ENCODE peak calls at places on chromosomes 7 and 10, in five cellular contexts. One of them, this sample, is unnamed.

GRCh38 chr7:123622660-123623386 is 21.2 kb downstream of the ASB15 start:
- DNase-seq in stomach: no peak
- DNase-seq in GM12878: no peak
- DNase-seq in HCT116: no peak
- DNase-seq in transverse colon: peak
- DNase-seq in this sample: no peak

GRCh38 chr7:33733865-33734650 is 171.3 kb upstream of the BMPER start:
- DNase-seq in transverse colon: peak
- DNase-seq in HCT116: no peak
- DNase-seq in stomach: peak
- DNase-seq in GM12878: no peak
- DNase-seq in this sample: no peak

GRCh38 chr10:86244296-86244695 is 122.3 kb downstream of the GRID1 start:
- DNase-seq in HCT116: no peak
- DNase-seq in stomach: no peak
- DNase-seq in GM12878: no peak
- DNase-seq in transverse colon: no peak
- DNase-seq in this sample: no peak

GRCh38 chr7:149720372-149721083 is 52.9 kb downstream of the ZNF467 start:
- DNase-seq in HCT116: no peak
- DNase-seq in stomach: peak
- DNase-seq in transverse colon: no peak
- DNase-seq in GM12878: no peak
- DNase-seq in this sample: no peak

GRCh38 chr10:5817322-5818047 is 4.3 kb upstream of the GDI2 start:
- DNase-seq in transverse colon: no peak
- DNase-seq in HCT116: no peak
- DNase-seq in GM12878: peak
- DNase-seq in stomach: no peak
- DNase-seq in this sample: no peak

GRCh38 chr7:47809387-47809786 is 138.9 kb downstream of the PKD1L1 start:
- DNase-seq in GM12878: no peak
- DNase-seq in transverse colon: no peak
- DNase-seq in HCT116: no peak
- DNase-seq in stomach: no peak
- DNase-seq in this sample: no peak

GRCh38 chr10:30502266-30503058 is 68.5 kb downstream of the MAP3K8 start:
- DNase-seq in transverse colon: peak
- DNase-seq in GM12878: no peak
- DNase-seq in HCT116: no peak
- DNase-seq in stomach: no peak
- DNase-seq in this sample: no peak

GRCh38 chr10:84160663-84161362 is 12.8 kb upstream of the GPR15LG start:
- DNase-seq in HCT116: no peak
- DNase-seq in transverse colon: no peak
- DNase-seq in GM12878: no peak
- DNase-seq in stomach: no peak
- DNase-seq in this sample: no peak

GRCh38 chr10:12635127-12635541 is 285.8 kb downstream of the CAMK1D start:
- DNase-seq in transverse colon: no peak
- DNase-seq in stomach: no peak
- DNase-seq in GM12878: no peak
- DNase-seq in HCT116: no peak
- DNase-seq in this sample: no peak

GRCh38 chr7:151309306-151309705 is 32.3 kb upstream of the NUB1 start:
- DNase-seq in HCT116: no peak
- DNase-seq in GM12878: no peak
- DNase-seq in stomach: no peak
- DNase-seq in transverse colon: no peak
- DNase-seq in this sample: no peak

GRCh38 chr10:90923111-90923731 is 2.3 kb upstream of the ANKRD1 start:
- DNase-seq in transverse colon: no peak
- DNase-seq in HCT116: no peak
- DNase-seq in GM12878: no peak
- DNase-seq in stomach: no peak
- DNase-seq in this sample: no peak

GRCh38 chr10:112271982-112272381 is 11.2 kb upstream of the TECTB start:
- DNase-seq in stomach: no peak
- DNase-seq in GM12878: no peak
- DNase-seq in HCT116: no peak
- DNase-seq in transverse colon: no peak
- DNase-seq in this sample: no peak

GRCh38 chr7:23530901-23531793 is 634 bp downstream of the TRA2A start:
- DNase-seq in HCT116: no peak
- DNase-seq in GM12878: no peak
- DNase-seq in transverse colon: peak
- DNase-seq in stomach: peak
- DNase-seq in this sample: peak

GRCh38 chr10:132939957-132940790 is 2.2 kb downstream of the CFAP46 start:
- DNase-seq in transverse colon: peak
- DNase-seq in stomach: peak
- DNase-seq in GM12878: no peak
- DNase-seq in HCT116: no peak
- DNase-seq in this sample: peak

GRCh38 chr7:149422065-149422913 is 38.6 kb downstream of the ZNF777 start:
- DNase-seq in GM12878: peak
- DNase-seq in stomach: peak
- DNase-seq in HCT116: peak
- DNase-seq in transverse colon: peak
- DNase-seq in this sample: peak

DNA sequence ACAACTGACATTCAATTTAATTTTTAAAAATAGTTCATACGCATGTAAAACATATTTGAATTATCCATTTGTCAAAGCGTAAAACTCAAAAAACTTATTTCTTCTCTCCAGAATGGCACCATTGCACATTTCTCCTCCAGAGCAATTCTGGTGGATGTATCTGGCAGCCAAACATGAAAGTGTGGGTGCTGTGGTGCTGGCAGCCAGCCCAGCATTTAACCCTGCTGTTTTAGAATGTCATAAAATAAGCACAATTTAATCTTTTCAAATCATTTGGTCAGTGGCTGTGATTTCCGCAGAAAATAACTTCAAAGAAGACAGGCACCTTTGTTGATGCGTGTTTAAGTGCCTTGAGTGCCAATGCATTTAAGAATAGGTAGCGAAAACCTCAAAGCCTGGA is 302.7 kb upstream of the MEOX2 start:
- DNase-seq in stomach: no peak
- DNase-seq in HCT116: no peak
- DNase-seq in GM12878: no peak
- DNase-seq in transverse colon: no peak
- DNase-seq in this sample: no peak
- TF ChIP-seq POLR2A in stomach: no peak
- TF ChIP-seq POLR2A in HCT116: no peak
- TF ChIP-seq POLR2A in GM12878: no peak
- TF ChIP-seq POLR2A in transverse colon: no peak
- TF ChIP-seq POLR2A in this sample: no peak

GRCh38 chr7:6589829-6590644 is at the start of gene INTS15:
- DNase-seq in GM12878: no peak
- DNase-seq in transverse colon: peak
- DNase-seq in stomach: peak
- DNase-seq in HCT116: peak
- DNase-seq in this sample: peak

GRCh38 chr7:6590645-6591110 is 857 bp downstream of the INTS15 start:
- DNase-seq in HCT116: no peak
- DNase-seq in transverse colon: no peak
- DNase-seq in stomach: no peak
- DNase-seq in GM12878: no peak
- DNase-seq in this sample: no peak

GRCh38 chr7:6589151-6589828 is 531 bp upstream of the INTS15 start:
- DNase-seq in HCT116: no peak
- DNase-seq in transverse colon: no peak
- DNase-seq in stomach: no peak
- DNase-seq in GM12878: no peak
- DNase-seq in this sample: no peak

DNA sequence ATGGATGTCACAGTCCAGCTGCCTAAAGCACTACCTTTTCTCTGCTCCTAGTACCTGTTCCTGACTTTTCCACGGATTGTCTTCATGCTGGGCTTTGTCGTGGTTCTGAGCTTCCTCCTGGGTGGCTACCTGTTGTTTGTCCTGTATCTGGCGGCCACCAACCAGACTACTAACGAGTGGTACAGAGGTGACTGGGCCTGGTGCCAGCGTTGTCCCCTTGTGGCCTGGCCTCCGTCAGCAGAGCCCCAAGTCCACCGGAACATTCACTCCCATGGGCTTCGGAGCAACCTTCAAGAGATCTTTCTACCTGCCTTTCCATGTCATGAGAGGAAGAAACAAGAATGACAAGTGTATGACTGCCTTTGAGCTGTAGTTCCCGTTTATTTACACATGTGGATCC is 1.3 kb upstream of the INTS15 start:
- DNase-seq in HCT116: no peak
- DNase-seq in transverse colon: no peak
- DNase-seq in stomach: no peak
- DNase-seq in GM12878: no peak
- DNase-seq in this sample: no peak
- TF ChIP-seq POLR2AphosphoS5 in HCT116: no peak
- TF ChIP-seq POLR2AphosphoS5 in transverse colon: no peak
- TF ChIP-seq POLR2AphosphoS5 in stomach: no peak
- TF ChIP-seq POLR2AphosphoS5 in GM12878: no peak
- TF ChIP-seq POLR2AphosphoS5 in this sample: no peak

DNA sequence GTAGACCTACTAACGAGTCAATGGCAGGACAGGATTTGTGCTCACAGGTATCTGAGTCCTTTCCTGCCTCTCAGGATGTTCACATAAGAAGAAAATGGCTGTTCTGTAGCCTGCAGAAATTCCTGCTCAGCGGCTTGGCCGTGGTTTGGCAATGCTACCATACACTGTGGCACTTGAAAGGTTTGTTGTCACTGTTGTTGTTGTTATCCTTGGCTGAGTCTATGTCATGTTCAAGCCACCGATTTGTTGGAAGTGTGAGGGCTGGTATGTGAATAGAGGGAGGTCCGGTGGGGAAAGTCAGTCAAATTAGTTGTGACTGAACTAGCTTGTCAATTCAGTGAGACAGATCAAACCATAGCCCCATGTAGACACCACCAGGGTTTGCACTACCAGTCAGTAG is 199.9 kb downstream of the TRIL start:
- DNase-seq in GM12878: no peak
- DNase-seq in transverse colon: no peak
- DNase-seq in HCT116: no peak
- DNase-seq in stomach: no peak
- DNase-seq in this sample: no peak
- TF ChIP-seq POLR2A in GM12878: no peak
- TF ChIP-seq POLR2A in transverse colon: no peak
- TF ChIP-seq POLR2A in HCT116: no peak
- TF ChIP-seq POLR2A in stomach: no peak
- TF ChIP-seq POLR2A in this sample: no peak

DNA sequence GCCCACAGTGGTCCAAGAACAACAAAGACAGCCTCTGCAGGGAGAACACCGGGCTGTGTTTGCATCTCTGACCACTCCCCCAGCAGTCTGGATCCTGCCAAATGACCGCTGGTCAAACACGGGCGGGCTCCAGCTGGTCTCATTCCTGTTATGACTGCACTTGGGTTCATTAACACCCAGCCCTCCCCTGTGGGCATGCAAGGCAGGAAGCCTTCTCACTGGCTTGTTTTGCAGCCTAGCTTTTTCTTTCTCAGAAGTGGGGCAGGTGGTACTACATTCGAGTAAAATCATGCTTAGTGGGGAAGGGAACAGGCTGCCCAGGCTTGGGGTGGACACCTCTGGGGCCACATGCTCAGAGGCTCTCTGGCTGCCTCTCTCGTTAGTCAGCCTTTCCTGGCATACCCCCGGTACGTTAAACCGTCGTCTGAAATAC is 190.0 kb downstream of the PLXNA4 start:
- DNase-seq in HCT116: no peak
- DNase-seq in transverse colon: peak
- DNase-seq in stomach: peak
- DNase-seq in GM12878: no peak
- DNase-seq in this sample: no peak
- TF ChIP-seq POLR2AphosphoS5 in HCT116: no peak
- TF ChIP-seq POLR2AphosphoS5 in transverse colon: no peak
- TF ChIP-seq POLR2AphosphoS5 in stomach: no peak
- TF ChIP-seq POLR2AphosphoS5 in GM12878: no peak
- TF ChIP-seq POLR2AphosphoS5 in this sample: no peak

GRCh38 chr7:28408974-28409715 is 3.2 kb upstream of the CREB5 start:
- DNase-seq in stomach: peak
- DNase-seq in HCT116: peak
- DNase-seq in transverse colon: peak
- DNase-seq in GM12878: no peak
- DNase-seq in this sample: peak
- TF ChIP-seq POLR2A in stomach: no peak
- TF ChIP-seq POLR2A in HCT116: no peak
- TF ChIP-seq POLR2A in transverse colon: peak
- TF ChIP-seq POLR2A in GM12878: no peak
- TF ChIP-seq POLR2A in this sample: peak

DNA sequence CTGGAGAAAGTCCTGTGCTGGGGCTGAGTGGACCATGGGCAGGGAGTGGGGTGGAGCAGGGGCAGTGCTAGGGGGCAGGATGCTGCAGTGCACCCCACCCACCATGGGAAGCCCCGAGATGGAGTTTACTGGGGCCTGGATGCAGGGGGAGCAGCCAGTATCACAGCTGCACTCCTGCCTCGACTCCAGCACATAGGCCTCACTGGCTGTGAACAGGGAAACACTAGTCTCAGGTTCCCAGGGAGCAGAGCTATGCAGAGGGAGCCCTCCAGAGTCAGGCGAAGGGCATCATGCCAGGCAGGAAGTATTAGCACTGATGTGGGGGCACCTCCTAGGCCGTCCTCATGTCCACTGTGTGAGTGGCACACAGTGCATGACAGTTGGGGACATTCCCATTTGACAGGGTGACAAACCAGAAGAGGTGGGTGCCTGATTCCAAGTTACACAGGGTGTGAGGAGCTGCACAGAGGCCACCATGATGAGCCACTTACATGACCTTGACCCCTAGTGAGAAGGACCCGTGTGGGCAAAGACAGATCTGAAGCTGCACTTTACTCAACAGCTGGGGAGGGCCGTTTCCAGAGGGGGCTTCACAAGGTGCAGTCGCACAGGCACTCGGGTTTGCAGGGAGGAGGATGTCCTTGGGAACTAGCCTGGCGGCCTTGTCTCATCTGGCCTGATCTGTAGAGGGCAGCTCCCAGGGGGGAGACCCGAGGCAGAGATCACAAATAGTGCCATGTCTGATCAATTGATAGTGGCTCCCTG is 69.9 kb upstream of the LRRC4 start:
- DNase-seq in transverse colon: no peak
- DNase-seq in stomach: no peak
- DNase-seq in GM12878: no peak
- DNase-seq in HCT116: no peak
- DNase-seq in this sample: no peak
- TF ChIP-seq POLR2AphosphoS5 in transverse colon: no peak
- TF ChIP-seq POLR2AphosphoS5 in stomach: no peak
- TF ChIP-seq POLR2AphosphoS5 in GM12878: peak
- TF ChIP-seq POLR2AphosphoS5 in HCT116: peak
- TF ChIP-seq POLR2AphosphoS5 in this sample: no peak

DNA sequence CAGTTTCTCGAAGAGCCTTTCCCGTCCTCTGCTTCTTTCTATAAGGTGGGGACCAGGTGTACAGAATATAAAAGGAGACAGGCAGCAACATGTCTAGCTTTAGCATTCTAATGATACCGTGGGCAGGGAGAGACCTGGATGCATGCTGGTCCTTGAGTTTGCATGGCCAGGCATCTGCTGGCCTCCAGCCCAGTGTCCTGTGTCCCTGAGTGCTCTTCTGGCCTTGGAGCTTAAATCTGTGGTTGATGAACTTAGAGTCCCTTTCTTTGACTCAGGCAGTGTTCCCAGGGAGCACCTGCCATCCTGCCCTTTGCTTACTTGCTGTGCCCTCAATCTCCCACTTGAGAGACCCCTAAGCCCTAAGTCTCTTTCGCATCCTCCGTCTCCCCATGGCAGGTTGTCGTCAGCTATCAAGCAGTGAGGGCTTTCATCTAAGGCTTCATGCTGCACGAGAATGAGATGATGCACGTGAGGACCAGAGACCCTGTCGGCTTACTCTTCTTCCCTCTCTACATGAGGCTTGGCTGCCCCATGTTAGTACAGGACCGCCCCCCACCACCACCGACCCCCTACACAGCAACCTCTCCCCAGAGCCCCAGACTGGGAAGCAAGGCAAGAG is 313.4 kb upstream of the C7orf33 start:
- DNase-seq in GM12878: no peak
- DNase-seq in HCT116: no peak
- DNase-seq in stomach: no peak
- DNase-seq in transverse colon: no peak
- DNase-seq in this sample: no peak
- TF ChIP-seq POLR2A in GM12878: no peak
- TF ChIP-seq POLR2A in HCT116: no peak
- TF ChIP-seq POLR2A in stomach: no peak
- TF ChIP-seq POLR2A in transverse colon: no peak
- TF ChIP-seq POLR2A in this sample: no peak

This sample was measured in GM12891.